ENCODE peak calls at places on chromosomes 5 and 9, in seven cellular contexts. One of them, this sample, is unnamed.

GRCh38 chr5:169801324-169801777 is 164.3 kb downstream of the DOCK2 start:
- ATAC-seq in lower lobe of right lung: peak; percentile 18
- ATAC-seq in activated CD8-positive, alpha-beta memory T cell treated with anti-CD3 and anti-CD28 coated beads, Interleukin-2, amount 10 ng/mL, durations not matched to agents 7 days and 5 days: no peak
- ATAC-seq in right cardiac atrium: no peak
- ATAC-seq in heart right ventricle: peak; percentile 30
- ATAC-seq in left lobe of liver: no peak
- ATAC-seq in Right ventricle myocardium superior: no peak
- ATAC-seq in this sample: peak; percentile 94

GRCh38 chr5:154583545-154584168 is 105.6 kb upstream of the HAND1 start:
- ATAC-seq in lower lobe of right lung: no peak
- ATAC-seq in activated CD8-positive, alpha-beta memory T cell treated with anti-CD3 and anti-CD28 coated beads, Interleukin-2, amount 10 ng/mL, durations not matched to agents 7 days and 5 days: no peak
- ATAC-seq in right cardiac atrium: no peak
- ATAC-seq in heart right ventricle: no peak
- ATAC-seq in left lobe of liver: no peak
- ATAC-seq in Right ventricle myocardium superior: no peak
- ATAC-seq in this sample: peak; percentile 57

GRCh38 chr9:75046725-75047345 is 18.7 kb upstream of the CARNMT1 start:
- ATAC-seq in lower lobe of right lung: no peak
- ATAC-seq in activated CD8-positive, alpha-beta memory T cell treated with anti-CD3 and anti-CD28 coated beads, Interleukin-2, amount 10 ng/mL, durations not matched to agents 7 days and 5 days: no peak
- ATAC-seq in right cardiac atrium: no peak
- ATAC-seq in heart right ventricle: no peak
- ATAC-seq in left lobe of liver: no peak
- ATAC-seq in Right ventricle myocardium superior: no peak
- ATAC-seq in this sample: peak; percentile 91

GRCh38 chr5:154962494-154962893 is 21.6 kb downstream of the MRPL22 start:
- ATAC-seq in lower lobe of right lung: no peak
- ATAC-seq in activated CD8-positive, alpha-beta memory T cell treated with anti-CD3 and anti-CD28 coated beads, Interleukin-2, amount 10 ng/mL, durations not matched to agents 7 days and 5 days: no peak
- ATAC-seq in right cardiac atrium: no peak
- ATAC-seq in heart right ventricle: no peak
- ATAC-seq in left lobe of liver: no peak
- ATAC-seq in Right ventricle myocardium superior: no peak
- ATAC-seq in this sample: peak; percentile 92

GRCh38 chr9:68669189-68669588 is 35.9 kb upstream of the PIP5K1B start:
- ATAC-seq in lower lobe of right lung: peak; percentile 49
- ATAC-seq in activated CD8-positive, alpha-beta memory T cell treated with anti-CD3 and anti-CD28 coated beads, Interleukin-2, amount 10 ng/mL, durations not matched to agents 7 days and 5 days: no peak
- ATAC-seq in right cardiac atrium: no peak
- ATAC-seq in heart right ventricle: no peak
- ATAC-seq in left lobe of liver: no peak
- ATAC-seq in Right ventricle myocardium superior: no peak
- ATAC-seq in this sample: no peak

GRCh38 chr9:86763795-86764194 is 183.5 kb downstream of the GAS1 start:
- ATAC-seq in lower lobe of right lung: peak; percentile 64
- ATAC-seq in activated CD8-positive, alpha-beta memory T cell treated with anti-CD3 and anti-CD28 coated beads, Interleukin-2, amount 10 ng/mL, durations not matched to agents 7 days and 5 days: no peak
- ATAC-seq in right cardiac atrium: peak; percentile 36
- ATAC-seq in heart right ventricle: no peak
- ATAC-seq in left lobe of liver: no peak
- ATAC-seq in Right ventricle myocardium superior: peak; percentile 48
- ATAC-seq in this sample: no peak

GRCh38 chr5:417765-418559 is 25.0 kb upstream of the EXOC3 start:
- ATAC-seq in lower lobe of right lung: no peak
- ATAC-seq in activated CD8-positive, alpha-beta memory T cell treated with anti-CD3 and anti-CD28 coated beads, Interleukin-2, amount 10 ng/mL, durations not matched to agents 7 days and 5 days: no peak
- ATAC-seq in right cardiac atrium: no peak
- ATAC-seq in heart right ventricle: no peak
- ATAC-seq in left lobe of liver: no peak
- ATAC-seq in Right ventricle myocardium superior: no peak
- ATAC-seq in this sample: no peak

GRCh38 chr9:32010322-32010721 is 374.1 kb upstream of the ACO1 start:
- ATAC-seq in lower lobe of right lung: peak; percentile 9
- ATAC-seq in activated CD8-positive, alpha-beta memory T cell treated with anti-CD3 and anti-CD28 coated beads, Interleukin-2, amount 10 ng/mL, durations not matched to agents 7 days and 5 days: no peak
- ATAC-seq in right cardiac atrium: no peak
- ATAC-seq in heart right ventricle: no peak
- ATAC-seq in left lobe of liver: no peak
- ATAC-seq in Right ventricle myocardium superior: no peak
- ATAC-seq in this sample: no peak

GRCh38 chr5:102818345-102818744 is 63.2 kb downstream of the PAM start:
- ATAC-seq in lower lobe of right lung: no peak
- ATAC-seq in activated CD8-positive, alpha-beta memory T cell treated with anti-CD3 and anti-CD28 coated beads, Interleukin-2, amount 10 ng/mL, durations not matched to agents 7 days and 5 days: no peak
- ATAC-seq in right cardiac atrium: no peak
- ATAC-seq in heart right ventricle: no peak
- ATAC-seq in left lobe of liver: no peak
- ATAC-seq in Right ventricle myocardium superior: peak; percentile 34
- ATAC-seq in this sample: no peak

GRCh38 chr9:91117959-91118651 is 243.6 kb downstream of the AUH start:
- ATAC-seq in lower lobe of right lung: peak; percentile 99
- ATAC-seq in activated CD8-positive, alpha-beta memory T cell treated with anti-CD3 and anti-CD28 coated beads, Interleukin-2, amount 10 ng/mL, durations not matched to agents 7 days and 5 days: no peak
- ATAC-seq in right cardiac atrium: peak; percentile 99
- ATAC-seq in heart right ventricle: peak; percentile 98
- ATAC-seq in left lobe of liver: peak; percentile 98
- ATAC-seq in Right ventricle myocardium superior: peak; percentile 99
- ATAC-seq in this sample: peak; percentile 66

GRCh38 chr9:133484671-133485437 is 6.0 kb upstream of the SLC2A6 start:
- ATAC-seq in lower lobe of right lung: no peak
- ATAC-seq in activated CD8-positive, alpha-beta memory T cell treated with anti-CD3 and anti-CD28 coated beads, Interleukin-2, amount 10 ng/mL, durations not matched to agents 7 days and 5 days: no peak
- ATAC-seq in right cardiac atrium: no peak
- ATAC-seq in heart right ventricle: no peak
- ATAC-seq in left lobe of liver: no peak
- ATAC-seq in Right ventricle myocardium superior: no peak
- ATAC-seq in this sample: no peak

GRCh38 chr5:172630961-172631360 is 10.1 kb upstream of the NEURL1B start:
- ATAC-seq in lower lobe of right lung: no peak
- ATAC-seq in activated CD8-positive, alpha-beta memory T cell treated with anti-CD3 and anti-CD28 coated beads, Interleukin-2, amount 10 ng/mL, durations not matched to agents 7 days and 5 days: no peak
- ATAC-seq in right cardiac atrium: no peak
- ATAC-seq in heart right ventricle: no peak
- ATAC-seq in left lobe of liver: no peak
- ATAC-seq in Right ventricle myocardium superior: no peak
- ATAC-seq in this sample: no peak

GRCh38 chr5:97623441-97623840 is 440.4 kb upstream of the RIOK2 start:
- ATAC-seq in lower lobe of right lung: no peak
- ATAC-seq in activated CD8-positive, alpha-beta memory T cell treated with anti-CD3 and anti-CD28 coated beads, Interleukin-2, amount 10 ng/mL, durations not matched to agents 7 days and 5 days: no peak
- ATAC-seq in right cardiac atrium: no peak
- ATAC-seq in heart right ventricle: no peak
- ATAC-seq in left lobe of liver: no peak
- ATAC-seq in Right ventricle myocardium superior: no peak
- ATAC-seq in this sample: no peak

GRCh38 chr9:101449071-101449721 is 13.6 kb upstream of the ALDOB start:
- ATAC-seq in lower lobe of right lung: peak; percentile 99
- ATAC-seq in activated CD8-positive, alpha-beta memory T cell treated with anti-CD3 and anti-CD28 coated beads, Interleukin-2, amount 10 ng/mL, durations not matched to agents 7 days and 5 days: peak; percentile 98
- ATAC-seq in right cardiac atrium: peak; percentile 97
- ATAC-seq in heart right ventricle: peak; percentile 98
- ATAC-seq in left lobe of liver: peak; percentile 84
- ATAC-seq in Right ventricle myocardium superior: peak; percentile 98
- ATAC-seq in this sample: peak; percentile 88

GRCh38 chr9:109315889-109316640 is 4.8 kb downstream of the EPB41L4B start:
- ATAC-seq in lower lobe of right lung: peak; percentile 91
- ATAC-seq in activated CD8-positive, alpha-beta memory T cell treated with anti-CD3 and anti-CD28 coated beads, Interleukin-2, amount 10 ng/mL, durations not matched to agents 7 days and 5 days: no peak
- ATAC-seq in right cardiac atrium: peak; percentile 60
- ATAC-seq in heart right ventricle: peak; percentile 85
- ATAC-seq in left lobe of liver: peak; percentile 58
- ATAC-seq in Right ventricle myocardium superior: peak; percentile 67
- ATAC-seq in this sample: peak; percentile 95

GRCh38 chr9:108275906-108276305 is 579.9 kb downstream of the ACTL7B start:
- ATAC-seq in lower lobe of right lung: no peak
- ATAC-seq in activated CD8-positive, alpha-beta memory T cell treated with anti-CD3 and anti-CD28 coated beads, Interleukin-2, amount 10 ng/mL, durations not matched to agents 7 days and 5 days: no peak
- ATAC-seq in right cardiac atrium: no peak
- ATAC-seq in heart right ventricle: no peak
- ATAC-seq in left lobe of liver: no peak
- ATAC-seq in Right ventricle myocardium superior: no peak
- ATAC-seq in this sample: no peak

GRCh38 chr9:129962889-129963703 is 79.9 kb downstream of the FNBP1 start:
- ATAC-seq in lower lobe of right lung: peak; percentile 86
- ATAC-seq in activated CD8-positive, alpha-beta memory T cell treated with anti-CD3 and anti-CD28 coated beads, Interleukin-2, amount 10 ng/mL, durations not matched to agents 7 days and 5 days: peak; percentile 95
- ATAC-seq in right cardiac atrium: peak; percentile 86
- ATAC-seq in heart right ventricle: peak; percentile 78
- ATAC-seq in left lobe of liver: peak; percentile 73
- ATAC-seq in Right ventricle myocardium superior: peak; percentile 84
- ATAC-seq in this sample: peak; percentile 81

GRCh38 chr5:121031487-121031886 is 567.4 kb downstream of the PRR16 start:
- ATAC-seq in lower lobe of right lung: no peak
- ATAC-seq in activated CD8-positive, alpha-beta memory T cell treated with anti-CD3 and anti-CD28 coated beads, Interleukin-2, amount 10 ng/mL, durations not matched to agents 7 days and 5 days: no peak
- ATAC-seq in right cardiac atrium: no peak
- ATAC-seq in heart right ventricle: peak; percentile 56
- ATAC-seq in left lobe of liver: no peak
- ATAC-seq in Right ventricle myocardium superior: peak; percentile 48
- ATAC-seq in this sample: no peak

GRCh38 chr5:73311291-73312110 is 137.1 kb downstream of the FOXD1 start:
- ATAC-seq in lower lobe of right lung: peak; percentile 50
- ATAC-seq in activated CD8-positive, alpha-beta memory T cell treated with anti-CD3 and anti-CD28 coated beads, Interleukin-2, amount 10 ng/mL, durations not matched to agents 7 days and 5 days: no peak
- ATAC-seq in right cardiac atrium: peak; percentile 85
- ATAC-seq in heart right ventricle: peak; percentile 90
- ATAC-seq in left lobe of liver: peak; percentile 29
- ATAC-seq in Right ventricle myocardium superior: peak; percentile 77
- ATAC-seq in this sample: peak; percentile 72

GRCh38 chr5:126847318-126848221 is 70.6 kb downstream of the LMNB1 start:
- ATAC-seq in lower lobe of right lung: peak; percentile 28
- ATAC-seq in activated CD8-positive, alpha-beta memory T cell treated with anti-CD3 and anti-CD28 coated beads, Interleukin-2, amount 10 ng/mL, durations not matched to agents 7 days and 5 days: no peak
- ATAC-seq in right cardiac atrium: peak; percentile 83
- ATAC-seq in heart right ventricle: peak; percentile 58
- ATAC-seq in left lobe of liver: peak; percentile 85
- ATAC-seq in Right ventricle myocardium superior: peak; percentile 45
- ATAC-seq in this sample: no peak

GRCh38 chr5:121396716-121397115 is 455.0 kb upstream of the FTMT start:
- ATAC-seq in lower lobe of right lung: no peak
- ATAC-seq in activated CD8-positive, alpha-beta memory T cell treated with anti-CD3 and anti-CD28 coated beads, Interleukin-2, amount 10 ng/mL, durations not matched to agents 7 days and 5 days: no peak
- ATAC-seq in right cardiac atrium: no peak
- ATAC-seq in heart right ventricle: no peak
- ATAC-seq in left lobe of liver: no peak
- ATAC-seq in Right ventricle myocardium superior: no peak
- ATAC-seq in this sample: no peak

GRCh38 chr5:68818870-68819269 is 274.9 kb upstream of the SLC30A5 start:
- ATAC-seq in lower lobe of right lung: no peak
- ATAC-seq in activated CD8-positive, alpha-beta memory T cell treated with anti-CD3 and anti-CD28 coated beads, Interleukin-2, amount 10 ng/mL, durations not matched to agents 7 days and 5 days: no peak
- ATAC-seq in right cardiac atrium: no peak
- ATAC-seq in heart right ventricle: no peak
- ATAC-seq in left lobe of liver: no peak
- ATAC-seq in Right ventricle myocardium superior: no peak
- ATAC-seq in this sample: no peak

GRCh38 chr9:99602854-99603253 is 218.8 kb upstream of the NR4A3 start:
- ATAC-seq in lower lobe of right lung: no peak
- ATAC-seq in activated CD8-positive, alpha-beta memory T cell treated with anti-CD3 and anti-CD28 coated beads, Interleukin-2, amount 10 ng/mL, durations not matched to agents 7 days and 5 days: no peak
- ATAC-seq in right cardiac atrium: no peak
- ATAC-seq in heart right ventricle: no peak
- ATAC-seq in left lobe of liver: no peak
- ATAC-seq in Right ventricle myocardium superior: no peak
- ATAC-seq in this sample: no peak

GRCh38 chr9:98129451-98129881 is 10.4 kb upstream of the TRIM14 start:
- ATAC-seq in lower lobe of right lung: peak; percentile 72
- ATAC-seq in activated CD8-positive, alpha-beta memory T cell treated with anti-CD3 and anti-CD28 coated beads, Interleukin-2, amount 10 ng/mL, durations not matched to agents 7 days and 5 days: peak; percentile 58
- ATAC-seq in right cardiac atrium: peak; percentile 54
- ATAC-seq in heart right ventricle: peak; percentile 65
- ATAC-seq in left lobe of liver: peak; percentile 58
- ATAC-seq in Right ventricle myocardium superior: peak; percentile 80
- ATAC-seq in this sample: peak; percentile 49

GRCh38 chr5:15500326-15500958 is 462 bp downstream of the FBXL7 start:
- ATAC-seq in lower lobe of right lung: peak; percentile 71
- ATAC-seq in activated CD8-positive, alpha-beta memory T cell treated with anti-CD3 and anti-CD28 coated beads, Interleukin-2, amount 10 ng/mL, durations not matched to agents 7 days and 5 days: no peak
- ATAC-seq in right cardiac atrium: peak; percentile 86
- ATAC-seq in heart right ventricle: peak; percentile 73
- ATAC-seq in left lobe of liver: peak; percentile 53
- ATAC-seq in Right ventricle myocardium superior: peak; percentile 58
- ATAC-seq in this sample: peak; percentile 60

GRCh38 chr5:133487093-133487492 is 125.2 kb downstream of the FSTL4 start:
- ATAC-seq in lower lobe of right lung: no peak
- ATAC-seq in activated CD8-positive, alpha-beta memory T cell treated with anti-CD3 and anti-CD28 coated beads, Interleukin-2, amount 10 ng/mL, durations not matched to agents 7 days and 5 days: no peak
- ATAC-seq in right cardiac atrium: no peak
- ATAC-seq in heart right ventricle: no peak
- ATAC-seq in left lobe of liver: no peak
- ATAC-seq in Right ventricle myocardium superior: no peak
- ATAC-seq in this sample: peak; percentile 85

GRCh38 chr5:130514984-130515690 is 610.9 kb downstream of the CHSY3 start:
- ATAC-seq in lower lobe of right lung: no peak
- ATAC-seq in activated CD8-positive, alpha-beta memory T cell treated with anti-CD3 and anti-CD28 coated beads, Interleukin-2, amount 10 ng/mL, durations not matched to agents 7 days and 5 days: no peak
- ATAC-seq in right cardiac atrium: no peak
- ATAC-seq in heart right ventricle: no peak
- ATAC-seq in left lobe of liver: no peak
- ATAC-seq in Right ventricle myocardium superior: no peak
- ATAC-seq in this sample: no peak

GRCh38 chr5:140178082-140178410 is 3.1 kb downstream of the CYSTM1 start:
- ATAC-seq in lower lobe of right lung: no peak
- ATAC-seq in activated CD8-positive, alpha-beta memory T cell treated with anti-CD3 and anti-CD28 coated beads, Interleukin-2, amount 10 ng/mL, durations not matched to agents 7 days and 5 days: no peak
- ATAC-seq in right cardiac atrium: no peak
- ATAC-seq in heart right ventricle: no peak
- ATAC-seq in left lobe of liver: no peak
- ATAC-seq in Right ventricle myocardium superior: no peak
- ATAC-seq in this sample: no peak

GRCh38 chr5:68303754-68304420 is 88.3 kb downstream of the PIK3R1 start:
- ATAC-seq in lower lobe of right lung: peak; percentile 12
- ATAC-seq in activated CD8-positive, alpha-beta memory T cell treated with anti-CD3 and anti-CD28 coated beads, Interleukin-2, amount 10 ng/mL, durations not matched to agents 7 days and 5 days: peak; percentile 34
- ATAC-seq in right cardiac atrium: peak; percentile 59
- ATAC-seq in heart right ventricle: peak; percentile 59
- ATAC-seq in left lobe of liver: no peak
- ATAC-seq in Right ventricle myocardium superior: peak; percentile 39
- ATAC-seq in this sample: no peak

GRCh38 chr5:140978987-140979386 is 12.7 kb downstream of the PCDHAC2 start:
- ATAC-seq in lower lobe of right lung: no peak
- ATAC-seq in activated CD8-positive, alpha-beta memory T cell treated with anti-CD3 and anti-CD28 coated beads, Interleukin-2, amount 10 ng/mL, durations not matched to agents 7 days and 5 days: no peak
- ATAC-seq in right cardiac atrium: no peak
- ATAC-seq in heart right ventricle: no peak
- ATAC-seq in left lobe of liver: no peak
- ATAC-seq in Right ventricle myocardium superior: no peak
- ATAC-seq in this sample: no peak

GRCh38 chr5:74503-75109 is 17.4 kb upstream of the PLEKHG4B start:
- ATAC-seq in lower lobe of right lung: no peak
- ATAC-seq in activated CD8-positive, alpha-beta memory T cell treated with anti-CD3 and anti-CD28 coated beads, Interleukin-2, amount 10 ng/mL, durations not matched to agents 7 days and 5 days: no peak
- ATAC-seq in right cardiac atrium: no peak
- ATAC-seq in heart right ventricle: no peak
- ATAC-seq in left lobe of liver: no peak
- ATAC-seq in Right ventricle myocardium superior: no peak
- ATAC-seq in this sample: no peak

GRCh38 chr9:101487443-101487855 is 46.2 kb upstream of the RNF20 start:
- ATAC-seq in lower lobe of right lung: no peak
- ATAC-seq in activated CD8-positive, alpha-beta memory T cell treated with anti-CD3 and anti-CD28 coated beads, Interleukin-2, amount 10 ng/mL, durations not matched to agents 7 days and 5 days: no peak
- ATAC-seq in right cardiac atrium: no peak
- ATAC-seq in heart right ventricle: no peak
- ATAC-seq in left lobe of liver: peak; percentile 22
- ATAC-seq in Right ventricle myocardium superior: no peak
- ATAC-seq in this sample: peak; percentile 37

GRCh38 chr9:137987244-137988030 is 109.9 kb downstream of the CACNA1B start:
- ATAC-seq in lower lobe of right lung: no peak
- ATAC-seq in activated CD8-positive, alpha-beta memory T cell treated with anti-CD3 and anti-CD28 coated beads, Interleukin-2, amount 10 ng/mL, durations not matched to agents 7 days and 5 days: no peak
- ATAC-seq in right cardiac atrium: no peak
- ATAC-seq in heart right ventricle: no peak
- ATAC-seq in left lobe of liver: no peak
- ATAC-seq in Right ventricle myocardium superior: no peak
- ATAC-seq in this sample: no peak

GRCh38 chr5:148632978-148633377 is 21.3 kb downstream of the HTR4 start:
- ATAC-seq in lower lobe of right lung: no peak
- ATAC-seq in activated CD8-positive, alpha-beta memory T cell treated with anti-CD3 and anti-CD28 coated beads, Interleukin-2, amount 10 ng/mL, durations not matched to agents 7 days and 5 days: no peak
- ATAC-seq in right cardiac atrium: no peak
- ATAC-seq in heart right ventricle: no peak
- ATAC-seq in left lobe of liver: no peak
- ATAC-seq in Right ventricle myocardium superior: no peak
- ATAC-seq in this sample: no peak

GRCh38 chr9:27347889-27348288 is 50.9 kb upstream of the EQTN start:
- ATAC-seq in lower lobe of right lung: peak; percentile 48
- ATAC-seq in activated CD8-positive, alpha-beta memory T cell treated with anti-CD3 and anti-CD28 coated beads, Interleukin-2, amount 10 ng/mL, durations not matched to agents 7 days and 5 days: no peak
- ATAC-seq in right cardiac atrium: no peak
- ATAC-seq in heart right ventricle: no peak
- ATAC-seq in left lobe of liver: no peak
- ATAC-seq in Right ventricle myocardium superior: no peak
- ATAC-seq in this sample: no peak

This sample was measured in esophagus mucosa.